ENCODE peak calls at places on chromosomes 4 and X, in four cellular contexts. N, H, R and E are unnamed samples.

GRCh38 chrX:13649823-13650222 is 3.1 kb upstream of the TCEANC start:
- DNase-seq in N (no peak), H (peak; percentile 29), R (no peak), E (no peak)

GRCh38 chr4:76311896-76312331 is 5.4 kb downstream of the STBD1 start:
- DNase-seq in N (no peak), H (no peak), R (no peak), E (no peak)

GRCh38 chrX:40684092-40684491 is 36.7 kb upstream of the CXorf38 start:
- DNase-seq in N (no peak), H (no peak), R (no peak), E (no peak)

GRCh38 chr4:173940146-173940545 is 343.3 kb downstream of the FBXO8 start:
- DNase-seq in N (no peak), H (no peak), R (no peak), E (no peak)

GRCh38 chr4:167290684-167291083 is 56.4 kb upstream of the SPOCK3 start:
- DNase-seq in N (peak; percentile 15), H (no peak), R (no peak), E (no peak)

GRCh38 chr4:127959794-127960193 is 5.2 kb downstream of the MFSD8 start:
- DNase-seq in N (no peak), H (no peak), R (no peak), E (no peak)

GRCh38 chr4:1627417-1628313 is 56.4 kb downstream of the FAM53A start:
- DNase-seq in N (no peak), H (no peak), R (no peak), E (no peak)

GRCh38 chrX:1599791-1600405 is 8.5 kb downstream of the AKAP17A start:
- DNase-seq in N (no peak), H (no peak), R (peak; percentile 34), E (no peak)

GRCh38 chrX:103157511-103158316 is 57.2 kb upstream of the BEX4 start:
- DNase-seq in N (peak; percentile 23), H (peak; percentile 60), R (peak; percentile 51), E (peak; percentile 6)

GRCh38 chr4:16705341-16705740 is 193.1 kb downstream of the LDB2 start:
- DNase-seq in N (no peak), H (no peak), R (no peak), E (no peak)

GRCh38 chr4:76663794-76664193 is 228.8 kb downstream of the SHROOM3 start:
- DNase-seq in N (no peak), H (no peak), R (no peak), E (no peak)

GRCh38 chr4:17115546-17115945 is 217.1 kb upstream of the LDB2 start:
- DNase-seq in N (no peak), H (no peak), R (no peak), E (no peak)

DNA sequence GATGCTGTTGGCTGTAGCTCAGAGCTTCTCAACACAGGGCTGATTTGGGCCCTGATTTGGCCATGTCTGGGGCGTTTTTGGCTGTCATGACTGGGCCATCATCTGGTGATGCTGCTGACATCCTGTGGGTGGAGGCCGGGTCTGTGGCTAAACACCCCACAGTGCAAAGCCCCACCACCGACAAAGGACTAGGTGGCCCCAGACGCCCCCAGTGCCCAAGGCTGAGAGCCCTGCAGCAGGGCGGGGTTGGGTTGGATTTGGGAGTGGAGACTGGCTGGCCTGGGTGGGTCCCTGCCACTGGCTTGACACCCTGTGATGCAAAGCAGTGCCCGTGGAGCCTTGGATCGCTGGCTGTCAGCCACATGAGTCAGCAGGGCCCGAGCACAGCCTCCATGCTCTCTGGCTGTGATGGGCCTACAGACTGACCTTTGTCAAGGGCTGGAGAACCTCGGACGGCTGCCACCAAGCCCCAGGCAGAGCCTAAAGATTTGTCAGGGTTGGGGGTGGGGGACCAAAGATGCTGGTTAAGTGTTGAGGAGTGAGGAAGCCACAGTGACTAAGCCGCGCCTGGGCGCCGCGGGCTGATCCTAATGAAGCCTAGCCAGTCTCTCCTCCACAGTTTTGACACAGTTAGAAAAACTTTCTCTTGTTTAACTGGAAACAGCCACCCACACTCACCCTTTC is 28.3 kb downstream of the CYTL1 start:
- DNase-seq in N (peak; percentile 75), H (peak; percentile 44), R (no peak), E (no peak)
- TF ChIP-seq RNF2 in N (no peak), H (no peak), R (no peak), E (no peak)

DNA sequence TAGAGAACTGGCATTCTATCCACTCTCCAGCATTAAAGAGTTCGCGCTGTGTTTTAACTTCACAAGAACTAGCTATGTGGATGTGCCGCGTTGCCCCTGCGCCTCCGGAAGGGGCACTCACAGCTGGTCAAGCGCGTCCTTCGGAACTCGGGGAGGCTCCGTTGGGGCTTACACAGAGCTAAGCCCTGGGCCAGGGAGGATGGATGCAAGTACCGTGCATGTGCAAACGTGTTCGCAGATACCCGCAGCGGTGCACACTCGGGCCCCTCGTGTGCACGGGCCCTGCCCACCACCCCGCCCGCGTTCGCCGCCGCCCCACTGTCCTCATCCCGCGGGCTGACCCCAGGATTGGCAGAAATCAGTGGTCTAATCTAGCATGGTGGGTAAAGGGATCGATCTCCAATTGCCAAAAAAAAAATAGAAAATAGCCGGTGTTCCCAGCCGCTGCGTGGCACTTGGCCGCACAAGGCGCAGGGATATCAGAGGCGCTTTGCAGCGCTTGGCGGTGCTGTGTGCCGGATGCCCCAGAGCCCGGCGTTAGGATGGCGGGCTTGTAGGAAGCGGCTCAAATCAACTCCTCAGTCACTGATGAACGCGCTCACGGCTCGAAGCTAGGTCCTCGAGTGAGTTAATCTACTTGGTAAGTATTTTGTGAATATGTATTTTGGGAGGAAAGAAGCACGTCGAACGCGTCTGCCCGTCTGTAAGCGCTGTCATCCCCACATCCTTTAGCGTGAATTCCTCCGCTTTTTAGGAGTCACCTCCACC is 988 bp upstream of the PCDH10 start:
- DNase-seq in N (peak; percentile 58), H (no peak), R (peak; percentile 59), E (no peak)
- TF ChIP-seq RNF2 in N (no peak), H (no peak), R (no peak), E (no peak)

GRCh38 chr4:147192679-147193078 is 247.0 kb upstream of the TTC29 start:
- DNase-seq in N (no peak), H (no peak), R (no peak), E (no peak)
- TF ChIP-seq RNF2 in N (no peak), H (no peak), R (no peak), E (no peak)

GRCh38 chr4:26197018-26197779 is 123.6 kb upstream of the RBPJ start:
- DNase-seq in N (peak; percentile 7), H (peak; percentile 12), R (no peak), E (no peak)

GRCh38 chr4:26204249-26204825 is 116.5 kb upstream of the RBPJ start:
- DNase-seq in N (no peak), H (no peak), R (no peak), E (no peak)

GRCh38 chr4:26204911-26205368 is 115.9 kb upstream of the RBPJ start:
- DNase-seq in N (no peak), H (no peak), R (no peak), E (no peak)

GRCh38 chr4:26199566-26199965 is 121.2 kb upstream of the RBPJ start:
- DNase-seq in N (no peak), H (no peak), R (no peak), E (no peak)

DNA sequence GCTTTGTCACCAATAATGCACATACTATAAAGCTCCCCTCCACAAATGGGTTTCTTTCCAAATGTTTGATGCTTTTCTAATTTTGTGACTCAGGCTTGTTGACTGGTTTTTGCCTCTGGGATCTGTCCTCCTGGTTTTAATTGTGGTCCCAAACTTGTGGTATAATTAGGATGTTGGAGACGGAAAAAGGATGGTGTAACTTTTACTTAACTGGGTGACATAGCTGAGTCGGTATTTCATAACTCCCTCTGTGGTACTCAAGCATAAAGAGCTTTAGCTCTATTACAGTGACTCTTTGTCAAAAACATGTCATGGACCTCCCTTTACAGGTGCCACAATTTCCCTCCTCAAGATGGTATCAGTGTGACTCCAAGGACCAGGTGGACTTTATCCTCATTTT is 119.7 kb upstream of the RBPJ start:
- DNase-seq in N (no peak), H (no peak), R (no peak), E (no peak)
- TF ChIP-seq RNF2 in N (no peak), H (no peak), R (no peak), E (no peak)

GRCh38 chr4:12500409-12500808 is 983.7 kb downstream of the RAB28 start:
- DNase-seq in N (no peak), H (no peak), R (no peak), E (peak; percentile 4)
- TF ChIP-seq RNF2 in N (no peak), H (no peak), R (no peak), E (no peak)